ENCODE peak calls at places on chromosome 5, in six cellular contexts. A is H9, O is IMR-90, M is mesenchymal stem cell, H is H1, N is trophoblast cell. Y is an unnamed sample.

GRCh38 chr5:44875661-44876250 is 67.0 kb downstream of the MRPS30 start:
- DNase-seq in N (no peak), O (peak; percentile 52), M (peak; percentile 62), H (no peak), A (no peak), Y (no peak)

GRCh38 chr5:96626956-96627355 is 35.2 kb upstream of the CAST start:
- DNase-seq in H (no peak), O (peak; percentile 90), A (no peak), M (peak; percentile 70), N (peak; percentile 13), Y (no peak)

GRCh38 chr5:164663223-164663989 is 1158.0 kb downstream of the MAT2B start:
- DNase-seq in O (peak; percentile 41), N (peak; percentile 44), M (no peak), A (no peak), H (no peak), Y (no peak)

GRCh38 chr5:34519489-34520220 is 136.5 kb upstream of the RAI14 start:
- DNase-seq in N (no peak), O (peak; percentile 70), A (no peak), M (no peak), H (no peak), Y (no peak)

GRCh38 chr5:84805473-84805872 is 420.8 kb upstream of the EDIL3 start:
- DNase-seq in N (no peak), H (no peak), A (no peak), M (no peak), O (no peak), Y (no peak)

GRCh38 chr5:139640432-139641115 is 7.6 kb upstream of the CXXC5 start:
- DNase-seq in A (peak; percentile 45), H (no peak), M (no peak), N (no peak), O (no peak), Y (no peak)

GRCh38 chr5:179837076-179838011 is 16.6 kb downstream of the SQSTM1 start:
- DNase-seq in O (no peak), M (no peak), H (no peak), A (no peak), N (peak; percentile 17), Y (no peak)

GRCh38 chr5:88677943-88678779 is 204.8 kb downstream of the MEF2C start:
- DNase-seq in O (no peak), A (peak; percentile 78), H (no peak), M (no peak), N (no peak), Y (no peak)

GRCh38 chr5:172410160-172410559 is 44.2 kb downstream of the SH3PXD2B start:
- DNase-seq in O (peak; percentile 87), M (peak; percentile 83), A (no peak), H (no peak), N (peak; percentile 26), Y (no peak)

GRCh38 chr5:125056641-125057345 is 310.4 kb upstream of the ZNF608 start:
- DNase-seq in N (no peak), O (no peak), M (no peak), H (no peak), A (no peak), Y (no peak)
- H3K4me2 ChIP-seq in N (no peak overlapping the region), O (no peak overlapping the region), M (no peak overlapping the region), H (no peak overlapping the region), A (no peak overlapping the region), Y (no peak overlapping the region)

DNA sequence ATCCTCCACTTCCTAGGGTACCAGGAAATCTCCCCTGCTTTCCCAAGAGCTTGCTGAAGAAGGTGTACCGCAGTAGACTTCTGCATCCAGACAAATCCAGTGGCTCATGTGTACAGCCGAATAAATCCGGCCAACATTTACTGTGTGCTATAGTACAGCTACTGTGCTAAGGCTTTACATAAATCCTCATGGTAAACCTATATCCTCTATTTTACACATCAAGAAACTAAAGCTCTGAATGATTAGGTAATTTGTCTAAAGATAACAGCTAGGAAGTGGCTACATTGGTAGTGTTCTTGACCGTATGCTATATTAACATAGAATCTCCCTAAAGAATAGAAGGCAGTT is 511 bp upstream of the WDR41 start:
- DNase-seq in M (no peak), O (no peak), N (no peak), A (no peak), H (no peak), Y (no peak)
- H3K14ac ChIP-seq in M (no peak overlapping the region), O (peak overlapping the region; percentile 86), N (no peak overlapping the region), A (no peak overlapping the region), H (no peak overlapping the region), Y (no peak overlapping the region)

DNA sequence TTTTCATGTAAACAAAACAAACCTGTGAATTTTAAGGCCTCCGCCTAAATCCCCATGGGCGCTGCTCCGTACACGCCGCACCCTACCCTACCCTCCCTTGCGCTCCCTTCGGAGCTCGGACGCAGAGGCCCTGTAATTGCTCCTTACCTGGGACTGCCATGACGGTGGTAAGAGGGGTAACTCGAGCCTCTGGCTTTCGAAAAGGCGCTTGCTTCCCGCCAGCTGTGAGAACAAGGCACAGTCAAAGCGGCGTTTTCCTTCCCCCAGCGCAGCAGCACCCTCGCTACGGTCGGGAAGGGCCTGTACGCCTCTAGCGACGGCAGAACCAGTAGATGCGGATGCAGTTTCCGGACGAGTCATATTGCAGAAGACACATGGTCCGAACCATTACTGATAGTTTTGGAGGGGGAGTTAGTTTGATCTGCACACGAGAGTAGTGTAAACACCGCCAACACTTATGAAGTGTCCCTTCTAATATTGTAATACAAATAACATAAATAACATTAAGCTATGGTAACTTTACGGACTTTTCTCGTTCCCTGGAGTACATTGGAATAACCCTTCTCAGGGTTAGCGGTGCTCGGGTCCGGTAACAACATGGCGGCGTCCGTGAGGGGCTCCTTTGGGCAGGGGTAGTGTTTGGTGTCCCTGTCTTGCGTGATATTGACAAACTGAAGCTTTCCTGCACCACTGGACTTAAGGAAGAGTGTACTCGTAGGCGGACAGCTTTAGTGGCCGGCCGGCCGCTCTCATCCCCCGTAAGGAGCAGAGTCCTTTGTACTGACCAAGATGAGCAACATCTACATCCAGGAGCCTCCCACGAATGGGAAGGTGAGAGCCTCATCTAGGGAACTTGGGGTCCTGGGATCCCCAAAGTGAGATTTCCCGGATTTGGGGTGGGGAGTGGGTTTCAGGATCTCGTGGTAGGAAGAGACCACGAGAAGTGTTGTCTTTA is at the start of the genes CWC27 and SREK1IP1:
- DNase-seq in N (peak; percentile 88), M (peak; percentile 95), A (peak; percentile 86), O (peak; percentile 93), H (peak; percentile 69), Y (peak; percentile 82)
- H3K23ac ChIP-seq in N (no peak within 1 kb of the TSS), M (no peak within 1 kb of the TSS), A (no peak within 1 kb of the TSS), O (peak within 1 kb of the TSS; percentile 93), H (no peak within 1 kb of the TSS), Y (peak within 1 kb of the TSS; percentile 26)

GRCh38 chr5:54909911-54910870 is 75.2 kb downstream of the ESM1 start:
- DNase-seq in N (no peak), A (no peak), M (no peak), O (peak; percentile 84), H (no peak), Y (no peak)
- H3K4me2 ChIP-seq in N (no peak overlapping the region), A (no peak overlapping the region), M (no peak overlapping the region), O (peak overlapping the region; percentile 21), H (no peak overlapping the region), Y (no peak overlapping the region)

GRCh38 chr5:107853696-107854095 is 183.0 kb upstream of the EFNA5 start:
- DNase-seq in H (no peak), O (no peak), M (no peak), A (no peak), N (no peak), Y (no peak)

GRCh38 chr5:107853031-107853430 is 182.3 kb upstream of the EFNA5 start:
- DNase-seq in A (no peak), H (no peak), O (no peak), N (peak; percentile 25), M (no peak), Y (no peak)

GRCh38 chr5:107849118-107849517 is 178.4 kb upstream of the EFNA5 start:
- DNase-seq in N (no peak), O (no peak), M (no peak), H (no peak), A (no peak), Y (no peak)
- H3K14ac ChIP-seq in N (no peak overlapping the region), O (no peak overlapping the region), M (no peak overlapping the region), H (no peak overlapping the region), A (no peak overlapping the region), Y (no peak overlapping the region)